ENCODE peak calls at places on chromosome 10, in seven cellular contexts. G, H, C, U, V, R and O are unnamed samples.

GRCh38 chr10:3339531-3339950 is 167.0 kb upstream of the PITRM1 start:
- DNase-seq in G (no peak), H (no peak), C (no peak), U (peak), V (peak), R (peak), O (no peak)

GRCh38 chr10:79079074-79079397 is 10.3 kb downstream of the ZMIZ1 start:
- DNase-seq in G (no peak), H (no peak), C (no peak), U (no peak), V (peak), R (no peak), O (no peak)

GRCh38 chr10:8044908-8045727 is 9.4 kb upstream of the GATA3 start:
- DNase-seq in G (no peak), H (no peak), C (no peak), U (no peak), V (no peak), R (peak), O (no peak)

GRCh38 chr10:61750943-61751471 is 88.3 kb downstream of the CABCOCO1 start:
- DNase-seq in G (no peak), H (no peak), C (peak), U (peak), V (peak), R (peak), O (peak)

GRCh38 chr10:107978455-107978854 is 813.9 kb upstream of the SORCS1 start:
- DNase-seq in G (no peak), H (no peak), C (no peak), U (no peak), V (no peak), R (no peak), O (no peak)

GRCh38 chr10:93384006-93384405 is 98.1 kb downstream of the MYOF start:
- DNase-seq in G (no peak), H (no peak), C (no peak), U (peak), V (no peak), R (peak), O (no peak)

GRCh38 chr10:51951601-51952000 is 252.2 kb upstream of the CSTF2T start:
- DNase-seq in G (no peak), H (no peak), C (no peak), U (no peak), V (no peak), R (no peak), O (no peak)

GRCh38 chr10:126476256-126476655 is 88.0 kb upstream of the ADAM12 start:
- DNase-seq in G (no peak), H (no peak), C (no peak), U (no peak), V (no peak), R (peak), O (no peak)

GRCh38 chr10:24344279-24344678 is 135.3 kb downstream of the KIAA1217 start:
- DNase-seq in G (no peak), H (no peak), C (no peak), U (peak), V (peak), R (peak), O (no peak)

GRCh38 chr10:75788394-75789205 is 357.2 kb downstream of the LRMDA start:
- DNase-seq in G (no peak), H (peak), C (no peak), U (no peak), V (peak), R (peak), O (peak)

GRCh38 chr10:18610517-18610916 is 40.9 kb downstream of the NSUN6 start:
- DNase-seq in G (no peak), H (no peak), C (no peak), U (peak), V (peak), R (peak), O (peak)

GRCh38 chr10:133258066-133258817 is 18.4 kb downstream of the ADAM8 start:
- DNase-seq in G (no peak), H (no peak), C (peak), U (peak), V (peak), R (peak), O (peak)

GRCh38 chr10:71638087-71638576 is 81.4 kb downstream of the C10orf105 start:
- DNase-seq in G (peak), H (no peak), C (no peak), U (no peak), V (no peak), R (no peak), O (peak)

GRCh38 chr10:124465003-124465776 is 3.6 kb downstream of the LHPP start:
- DNase-seq in G (no peak), H (no peak), C (no peak), U (no peak), V (no peak), R (no peak), O (no peak)

GRCh38 chr10:121593676-121594075 is 4.6 kb downstream of the FGFR2 start:
- DNase-seq in G (no peak), H (no peak), C (no peak), U (no peak), V (no peak), R (no peak), O (no peak)